ENCODE peak calls at places on chromosomes 1 and 21, in eight cellular contexts. H, L, B, Q, X, J, K and I are unnamed samples.

GRCh38 chr1:31647106-31647505 is 2.4 kb upstream of the PEF1 start:
- DNase-seq in H (no peak), L (no peak), B (no peak), Q (no peak), X (no peak), J (no peak), K (no peak), I (no peak)

GRCh38 chr1:162696286-162696862 is 64.1 kb downstream of the DDR2 start:
- DNase-seq in H (no peak), L (no peak), B (peak), Q (no peak), X (no peak), J (peak), K (peak), I (peak)

GRCh38 chr1:25890249-25891034 is 14.9 kb upstream of the PAQR7 start:
- DNase-seq in H (no peak), L (no peak), B (no peak), Q (no peak), X (no peak), J (no peak), K (peak), I (no peak)

GRCh38 chr1:9362488-9362887 is 69.8 kb downstream of the SPSB1 start:
- DNase-seq in H (no peak), L (no peak), B (peak), Q (no peak), X (no peak), J (no peak), K (no peak), I (no peak)

GRCh38 chr1:17502326-17502778 is 37.1 kb upstream of the ARHGEF10L start:
- DNase-seq in H (peak), L (peak), B (peak), Q (peak), X (peak), J (peak), K (peak), I (peak)

GRCh38 chr1:114032271-114033218 is 53.3 kb downstream of the OLFML3 start:
- DNase-seq in H (no peak), L (no peak), B (no peak), Q (no peak), X (no peak), J (no peak), K (peak), I (no peak)

GRCh38 chr21:45574081-45574501 is 31.9 kb upstream of the SLC19A1 start:
- DNase-seq in H (no peak), L (no peak), B (no peak), Q (no peak), X (no peak), J (no peak), K (no peak), I (no peak)

GRCh38 chr1:19484338-19484792 is 974 bp downstream of the CAPZB start:
- DNase-seq in H (no peak), L (no peak), B (no peak), Q (no peak), X (no peak), J (no peak), K (peak), I (no peak)

GRCh38 chr1:61084560-61084991 is 2.2 kb downstream of the NFIA start:
- DNase-seq in H (no peak), L (no peak), B (no peak), Q (no peak), X (no peak), J (no peak), K (no peak), I (no peak)

GRCh38 chr1:34013136-34013535 is 149.3 kb downstream of the HMGB4 start:
- DNase-seq in H (no peak), L (no peak), B (no peak), Q (no peak), X (no peak), J (no peak), K (no peak), I (no peak)

GRCh38 chr1:1274931-1275431 is 1.3 kb upstream of the UBE2J2 start:
- DNase-seq in H (no peak), L (no peak), B (no peak), Q (no peak), X (no peak), J (no peak), K (no peak), I (no peak)

GRCh38 chr1:84851839-84852238 is 41.2 kb downstream of the LPAR3 start:
- DNase-seq in H (no peak), L (no peak), B (no peak), Q (no peak), X (no peak), J (no peak), K (peak), I (no peak)

GRCh38 chr1:39788758-39789570 is at the start of gene BMP8B:
- DNase-seq in H (no peak), L (no peak), B (peak), Q (peak), X (peak), J (peak), K (peak), I (no peak)

GRCh38 chr1:81452693-81453344 is 347.9 kb upstream of the ADGRL2 start:
- DNase-seq in H (no peak), L (no peak), B (no peak), Q (no peak), X (no peak), J (no peak), K (no peak), I (no peak)

GRCh38 chr1:3968851-3969250 is 68.8 kb upstream of the C1orf174 start:
- DNase-seq in H (no peak), L (no peak), B (no peak), Q (no peak), X (no peak), J (no peak), K (no peak), I (no peak)

GRCh38 chr1:6245869-6246496 is 2.0 kb downstream of the HES3 start:
- DNase-seq in H (no peak), L (no peak), B (no peak), Q (no peak), X (no peak), J (peak), K (peak), I (no peak)

GRCh38 chr1:99279525-99279924 is 15.2 kb downstream of the PLPPR4 start:
- DNase-seq in H (no peak), L (no peak), B (no peak), Q (no peak), X (no peak), J (peak), K (no peak), I (peak)

GRCh38 chr21:35316933-35317332 is 267.8 kb upstream of the RUNX1 start:
- DNase-seq in H (no peak), L (no peak), B (no peak), Q (no peak), X (no peak), J (no peak), K (peak), I (no peak)

GRCh38 chr1:214009613-214010550 is 22.1 kb downstream of the PROX1 start:
- DNase-seq in H (no peak), L (no peak), B (no peak), Q (no peak), X (no peak), J (no peak), K (no peak), I (no peak)

GRCh38 chr21:36909901-36910561 is 56.4 kb downstream of the HLCS start:
- DNase-seq in H (no peak), L (no peak), B (no peak), Q (no peak), X (no peak), J (no peak), K (peak), I (no peak)

GRCh38 chr1:202107321-202107761 is 15.4 kb upstream of the GPR37L1 start:
- DNase-seq in H (no peak), L (no peak), B (peak), Q (no peak), X (no peak), J (peak), K (no peak), I (no peak)

GRCh38 chr1:8456306-8456912 is 138.5 kb downstream of the SLC45A1 start:
- DNase-seq in H (no peak), L (no peak), B (no peak), Q (no peak), X (no peak), J (no peak), K (peak), I (no peak)

GRCh38 chr1:199909137-199909536 is 118.4 kb upstream of the NR5A2 start:
- DNase-seq in H (no peak), L (no peak), B (no peak), Q (no peak), X (no peak), J (no peak), K (no peak), I (no peak)

GRCh38 chr1:4044967-4045366 is 144.9 kb upstream of the C1orf174 start:
- DNase-seq in H (no peak), L (no peak), B (no peak), Q (no peak), X (no peak), J (no peak), K (no peak), I (no peak)

GRCh38 chr1:28835237-28835650 is 23.3 kb downstream of the OPRD1 start:
- DNase-seq in H (no peak), L (no peak), B (no peak), Q (no peak), X (no peak), J (peak), K (no peak), I (peak)

GRCh38 chr1:8299963-8300362 is 18.0 kb upstream of the SLC45A1 start:
- DNase-seq in H (no peak), L (no peak), B (no peak), Q (no peak), X (no peak), J (no peak), K (no peak), I (no peak)

GRCh38 chr1:69702085-69702484 is 134.4 kb downstream of the LRRC7 start:
- DNase-seq in H (no peak), L (no peak), B (no peak), Q (no peak), X (no peak), J (peak), K (peak), I (no peak)

GRCh38 chr1:164628758-164629157 is 69.8 kb downstream of the PBX1 start:
- DNase-seq in H (no peak), L (no peak), B (no peak), Q (no peak), X (no peak), J (no peak), K (no peak), I (no peak)

GRCh38 chr1:240122639-240123604 is 31.2 kb downstream of the FMN2 start:
- DNase-seq in H (no peak), L (no peak), B (peak), Q (peak), X (no peak), J (no peak), K (no peak), I (no peak)

GRCh38 chr1:88327391-88328267 is 356.4 kb upstream of the PKN2 start:
- DNase-seq in H (no peak), L (no peak), B (no peak), Q (no peak), X (no peak), J (peak), K (peak), I (no peak)

GRCh38 chr1:149848811-149849210 is 50.6 kb upstream of the BOLA1 start:
- DNase-seq in H (no peak), L (no peak), B (no peak), Q (no peak), X (no peak), J (no peak), K (peak), I (peak)

GRCh38 chr1:59156526-59157196 is 140.2 kb upstream of the FGGY start:
- DNase-seq in H (no peak), L (no peak), B (peak), Q (no peak), X (no peak), J (peak), K (peak), I (no peak)

GRCh38 chr1:210739627-210740026 is 394.3 kb downstream of the KCNH1 start:
- DNase-seq in H (no peak), L (no peak), B (no peak), Q (no peak), X (no peak), J (no peak), K (no peak), I (no peak)

GRCh38 chr1:34787461-34788420 is 5.1 kb upstream of the GJA4 start:
- DNase-seq in H (no peak), L (no peak), B (peak), Q (no peak), X (no peak), J (no peak), K (peak), I (peak)

GRCh38 chr1:180909005-180909414 is 3.7 kb upstream of the KIAA1614 start:
- DNase-seq in H (no peak), L (peak), B (no peak), Q (no peak), X (no peak), J (no peak), K (no peak), I (no peak)

GRCh38 chr1:50665413-50665812 is 242.2 kb upstream of the DMRTA2 start:
- DNase-seq in H (no peak), L (no peak), B (no peak), Q (no peak), X (no peak), J (no peak), K (no peak), I (no peak)

GRCh38 chr1:55696181-55696580 is 481.0 kb upstream of the USP24 start:
- DNase-seq in H (no peak), L (no peak), B (peak), Q (no peak), X (no peak), J (peak), K (peak), I (no peak)

GRCh38 chr1:165824269-165824643 is 3.2 kb upstream of the UCK2 start:
- DNase-seq in H (no peak), L (no peak), B (no peak), Q (no peak), X (no peak), J (no peak), K (no peak), I (no peak)

GRCh38 chr1:94873520-94874351 is 53.2 kb downstream of the CNN3 start:
- DNase-seq in H (no peak), L (no peak), B (no peak), Q (peak), X (peak), J (peak), K (no peak), I (peak)